ENCODE peak calls at places on chromosomes 1 and 21, in four cellular contexts. J is tibial nerve, D is uterus, U is PC-3. V is an unnamed sample.

GRCh38 chr1:152408664-152409063 is 5.4 kb downstream of the CRNN start:
- DNase-seq in J (no peak), D (no peak), U (no peak), V (no peak)

GRCh38 chr1:192550922-192551534 is 24.5 kb upstream of the RGS1 start:
- DNase-seq in J (no peak), D (no peak), U (peak; percentile 89), V (peak; percentile 56)

GRCh38 chr21:33761104-33762036 is 119.1 kb downstream of the ITSN1 start:
- DNase-seq in J (no peak), D (peak; percentile 23), U (peak; percentile 93), V (peak; percentile 92)

GRCh38 chr1:29395724-29396437 is 159.6 kb downstream of the PTPRU start:
- DNase-seq in J (no peak), D (no peak), U (no peak), V (peak; percentile 27)

GRCh38 chr1:11794446-11795237 is 11.1 kb downstream of the MTHFR start:
- DNase-seq in J (no peak), D (no peak), U (no peak), V (no peak)

GRCh38 chr1:13517193-13517812 is 3.5 kb upstream of the LRRC38 start:
- DNase-seq in J (no peak), D (no peak), U (peak; percentile 43), V (no peak)

GRCh38 chr1:10682449-10683365 is 113.7 kb downstream of the CASZ1 start:
- DNase-seq in J (no peak), D (no peak), U (no peak), V (no peak)

GRCh38 chr1:31133368-31133767 is 67.9 kb upstream of the PUM1 start:
- DNase-seq in J (no peak), D (no peak), U (no peak), V (no peak)

GRCh38 chr1:183882328-183883167 is 77.6 kb downstream of the RGL1 start:
- DNase-seq in J (no peak), D (no peak), U (peak; percentile 31), V (no peak)

GRCh38 chr1:27368872-27369703 is 2.3 kb upstream of the MAP3K6 start:
- DNase-seq in J (no peak), D (no peak), U (peak; percentile 44), V (no peak)

GRCh38 chr1:7503691-7504437 is 267.2 kb upstream of the VAMP3 start:
- DNase-seq in J (no peak), D (no peak), U (no peak), V (no peak)

GRCh38 chr1:30678209-30678608 is 45.2 kb downstream of the MATN1 start:
- DNase-seq in J (no peak), D (no peak), U (no peak), V (no peak)

GRCh38 chr21:36491191-36491916 is 11.4 kb upstream of the CLDN14 start:
- DNase-seq in J (no peak), D (no peak), U (no peak), V (no peak)

GRCh38 chr1:8118031-8118451 is 91.9 kb upstream of the ERRFI1 start:
- DNase-seq in J (no peak), D (no peak), U (no peak), V (peak; percentile 58)

GRCh38 chr1:19688041-19688842 is 23.6 kb downstream of the HTR6 start:
- DNase-seq in J (no peak), D (no peak), U (no peak), V (no peak)

GRCh38 chr1:84603223-84603622 is 29.0 kb upstream of the CTBS start:
- DNase-seq in J (no peak), D (no peak), U (peak; percentile 29), V (peak; percentile 49)

GRCh38 chr1:154420172-154420571 is 15.0 kb downstream of the IL6R start:
- DNase-seq in J (peak; percentile 88), D (peak; percentile 89), U (peak; percentile 91), V (peak; percentile 75)

GRCh38 chr1:204453141-204453772 is 41.3 kb downstream of the PIK3C2B start:
- DNase-seq in J (no peak), D (no peak), U (no peak), V (no peak)

GRCh38 chr1:151222130-151222529 is 23.8 kb downstream of the PIP5K1A start:
- DNase-seq in J (no peak), D (no peak), U (no peak), V (no peak)

GRCh38 chr1:196380311-196380710 is 227.9 kb downstream of the KCNT2 start:
- DNase-seq in J (no peak), D (no peak), U (no peak), V (no peak)

GRCh38 chr1:10915594-10915993 is 96.9 kb upstream of the TARDBP start:
- DNase-seq in J (no peak), D (no peak), U (no peak), V (no peak)

GRCh38 chr1:42335809-42336518 is 929 bp upstream of the FOXJ3 start:
- DNase-seq in J (no peak), D (no peak), U (peak; percentile 56), V (no peak)

GRCh38 chr21:25330266-25330665 is 277.0 kb downstream of the MRPL39 start:
- DNase-seq in J (no peak), D (no peak), U (peak; percentile 25), V (no peak)

GRCh38 chr1:152461544-152461943 is 47.5 kb upstream of the CRNN start:
- DNase-seq in J (no peak), D (no peak), U (peak; percentile 78), V (peak; percentile 34)

GRCh38 chr1:232066521-232066920 is 439.9 kb downstream of the DISC1 start:
- DNase-seq in J (no peak), D (no peak), U (no peak), V (no peak)

GRCh38 chr1:155062702-155063411 is 683 bp upstream of the EFNA4 start:
- DNase-seq in J (no peak), D (peak; percentile 59), U (peak; percentile 48), V (no peak)

GRCh38 chr1:235047331-235047871 is 81.2 kb downstream of the TOMM20 start:
- DNase-seq in J (no peak), D (peak; percentile 37), U (no peak), V (no peak)

GRCh38 chr1:25805863-25806225 is 5.9 kb downstream of the SELENON start:
- DNase-seq in J (no peak), D (no peak), U (no peak), V (no peak)

GRCh38 chr1:36238433-36238832 is 14.2 kb downstream of the THRAP3 start:
- DNase-seq in J (no peak), D (no peak), U (no peak), V (no peak)

GRCh38 chr1:211174375-211174774 is 40.4 kb upstream of the KCNH1 start:
- DNase-seq in J (no peak), D (no peak), U (peak; percentile 78), V (no peak)

GRCh38 chr1:225508538-225509375 is 80.9 kb upstream of the LBR start:
- DNase-seq in J (no peak), D (peak; percentile 24), U (peak; percentile 98), V (peak; percentile 93)

GRCh38 chr1:233982827-233983518 is 78.5 kb downstream of the SLC35F3 start:
- DNase-seq in J (no peak), D (no peak), U (no peak), V (no peak)

GRCh38 chr1:176699821-176700220 is 236.8 kb downstream of the PAPPA2 start:
- DNase-seq in J (no peak), D (no peak), U (no peak), V (no peak)

GRCh38 chr1:2801535-2802291 is at the start of gene TTC34:
- DNase-seq in J (no peak), D (no peak), U (peak; percentile 75), V (no peak)

GRCh38 chr1:72547412-72547811 is 265.1 kb upstream of the NEGR1 start:
- DNase-seq in J (no peak), D (no peak), U (no peak), V (no peak)

GRCh38 chr1:147083919-147084272 is 88.4 kb downstream of the PRKAB2 start:
- DNase-seq in J (no peak), D (no peak), U (no peak), V (no peak)

GRCh38 chr1:209601809-209602657 is 18.5 kb downstream of the CAMK1G start:
- DNase-seq in J (no peak), D (no peak), U (peak; percentile 78), V (no peak)

GRCh38 chr1:223248001-223248786 is 105.1 kb upstream of the TLR5 start:
- DNase-seq in J (no peak), D (no peak), U (no peak), V (no peak)

GRCh38 chr1:111062624-111063023 is 77.3 kb downstream of the DRAM2 start:
- DNase-seq in J (no peak), D (no peak), U (peak; percentile 6), V (no peak)
- H3K27ac ChIP-seq in J (no peak overlapping the region), D (no peak overlapping the region), U (no peak overlapping the region), V (no peak overlapping the region)

GRCh38 chr1:94299627-94300552 is 62.5 kb upstream of the ARHGAP29 start:
- DNase-seq in J (no peak), D (no peak), U (peak; percentile 93), V (peak; percentile 87)
- H3K27ac ChIP-seq in J (peak overlapping the region; percentile 78), D (peak overlapping the region; percentile 64), U (peak overlapping the region; percentile 60), V (peak overlapping the region; percentile 47)

DNA sequence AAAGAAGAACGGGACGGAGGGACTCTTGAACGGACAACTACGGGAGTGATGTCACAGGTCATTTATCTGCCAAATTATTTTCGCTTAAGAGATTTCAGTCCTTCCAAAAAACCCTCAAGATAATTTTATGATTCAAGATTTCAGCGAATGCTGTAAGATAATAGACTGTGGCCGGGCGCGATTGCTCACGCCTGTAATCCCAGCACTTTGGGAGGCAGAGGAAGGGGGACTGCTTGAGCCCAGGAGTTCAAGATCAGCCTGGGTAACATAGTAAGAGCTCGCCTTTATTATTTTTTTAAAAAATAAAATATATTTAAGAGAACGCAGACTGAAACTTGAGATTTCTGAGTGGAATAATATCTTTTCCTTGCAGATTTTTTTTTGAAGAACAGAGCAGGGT is 609 bp downstream of the RWDD2B start:
- DNase-seq in J (no peak), D (no peak), U (peak; percentile 20), V (no peak)
- H3K27ac ChIP-seq in J (peak overlapping the region; percentile 85), D (peak overlapping the region; percentile 75), U (peak overlapping the region; percentile 59), V (peak overlapping the region; percentile 85)

DNA sequence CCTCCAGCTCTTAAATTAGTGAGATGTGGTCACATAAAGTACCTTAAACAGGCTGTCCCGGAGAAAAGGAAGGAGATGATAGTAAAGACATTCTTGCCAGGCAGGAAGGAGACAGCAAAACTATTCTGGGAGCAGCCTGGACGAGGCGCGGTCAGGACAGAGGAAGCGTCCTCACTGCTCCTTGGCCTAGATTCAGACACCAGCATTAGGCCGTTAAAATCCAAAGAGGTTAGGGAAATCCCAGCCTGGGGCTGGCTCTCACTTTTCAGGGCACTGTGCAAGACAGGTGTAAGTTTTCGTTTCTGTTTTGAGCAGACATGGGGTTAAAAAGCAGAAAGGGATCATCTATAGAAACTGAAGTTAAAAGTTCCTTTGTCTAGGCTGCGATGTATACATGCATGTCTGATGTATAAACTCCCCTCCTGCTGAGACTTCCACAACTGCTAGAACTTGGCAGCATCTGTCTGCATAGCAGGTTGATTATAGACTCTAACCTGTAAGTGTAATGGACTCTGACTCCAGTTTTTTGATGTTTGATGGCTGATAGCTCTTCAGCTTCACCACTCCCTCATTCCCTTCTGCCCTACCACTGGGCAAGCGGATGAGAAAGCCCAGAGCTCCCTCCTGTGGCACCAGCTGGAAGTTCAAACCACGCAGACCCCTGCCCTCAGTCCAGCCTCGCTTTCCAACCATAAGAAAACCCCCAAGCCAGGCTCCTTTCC is 21.5 kb downstream of the STPG1 start:
- DNase-seq in J (no peak), D (peak; percentile 59), U (peak; percentile 79), V (peak; percentile 66)
- H3K27ac ChIP-seq in J (peak overlapping the region; percentile 84), D (peak overlapping the region; percentile 86), U (peak overlapping the region; percentile 75), V (no peak overlapping the region)

GRCh38 chr21:34992736-34993135 is 56.4 kb downstream of the RUNX1 start:
- DNase-seq in J (peak; percentile 23), D (peak; percentile 66), U (no peak), V (no peak)
- H3K27ac ChIP-seq in J (peak overlapping the region; percentile 29), D (no peak overlapping the region), U (no peak overlapping the region), V (no peak overlapping the region)

V was measured in SJSA1.